ENCODE peak calls at places on chromosomes 7 and 10, in five cellular contexts. One of them, this sample, is unnamed.

GRCh38 chr7:139940866-139941265 is 111.8 kb downstream of the TBXAS1 start:
- DNase-seq in HEK293T: no peak
- DNase-seq in GM12878: no peak
- DNase-seq in NT2/D1: no peak
- DNase-seq in H1: no peak
- DNase-seq in this sample: no peak

GRCh38 chr10:84820596-84820995 is 492.2 kb downstream of the CCSER2 start:
- DNase-seq in HEK293T: no peak
- DNase-seq in GM12878: no peak
- DNase-seq in NT2/D1: no peak
- DNase-seq in H1: no peak
- DNase-seq in this sample: no peak

GRCh38 chr7:96397936-96398596 is 76.2 kb upstream of the SLC25A13 start:
- DNase-seq in HEK293T: no peak
- DNase-seq in GM12878: no peak
- DNase-seq in NT2/D1: no peak
- DNase-seq in H1: no peak
- DNase-seq in this sample: no peak

GRCh38 chr10:71338728-71339495 is 19.9 kb downstream of the SLC29A3 start:
- DNase-seq in HEK293T: no peak
- DNase-seq in GM12878: no peak
- DNase-seq in NT2/D1: no peak
- DNase-seq in H1: no peak
- DNase-seq in this sample: no peak

GRCh38 chr7:100705341-100705752 is 574 bp upstream of the POP7 start:
- DNase-seq in HEK293T: peak; percentile 87
- DNase-seq in GM12878: peak; percentile 36
- DNase-seq in NT2/D1: no peak
- DNase-seq in H1: peak; percentile 98
- DNase-seq in this sample: peak; percentile 58

GRCh38 chr7:64888901-64889685 is 14.0 kb upstream of the ZNF273 start:
- DNase-seq in HEK293T: no peak
- DNase-seq in GM12878: no peak
- DNase-seq in NT2/D1: no peak
- DNase-seq in H1: peak; percentile 62
- DNase-seq in this sample: no peak

GRCh38 chr7:13262929-13263530 is 575.6 kb downstream of the ARL4A start:
- DNase-seq in HEK293T: peak; percentile 12
- DNase-seq in GM12878: no peak
- DNase-seq in NT2/D1: peak; percentile 33
- DNase-seq in H1: no peak
- DNase-seq in this sample: peak; percentile 32

GRCh38 chr10:101838416-101838970 is 5.1 kb downstream of the KCNIP2 start:
- DNase-seq in HEK293T: no peak
- DNase-seq in GM12878: no peak
- DNase-seq in NT2/D1: no peak
- DNase-seq in H1: no peak
- DNase-seq in this sample: no peak

GRCh38 chr7:24820730-24821044 is 63.4 kb upstream of the GSDME start:
- DNase-seq in HEK293T: no peak
- DNase-seq in GM12878: no peak
- DNase-seq in NT2/D1: no peak
- DNase-seq in H1: no peak
- DNase-seq in this sample: peak; percentile 61

GRCh38 chr10:68856352-68856751 is 29.0 kb downstream of the STOX1 start:
- DNase-seq in HEK293T: no peak
- DNase-seq in GM12878: no peak
- DNase-seq in NT2/D1: no peak
- DNase-seq in H1: no peak
- DNase-seq in this sample: no peak

GRCh38 chr10:17386616-17387075 is 67.7 kb downstream of the ST8SIA6 start:
- DNase-seq in HEK293T: no peak
- DNase-seq in GM12878: no peak
- DNase-seq in NT2/D1: peak; percentile 89
- DNase-seq in H1: no peak
- DNase-seq in this sample: no peak

GRCh38 chr7:901388-902154 is 25.2 kb downstream of the GET4 start:
- DNase-seq in HEK293T: peak; percentile 100
- DNase-seq in GM12878: no peak
- DNase-seq in NT2/D1: peak; percentile 95
- DNase-seq in H1: peak; percentile 92
- DNase-seq in this sample: peak; percentile 85

GRCh38 chr7:33946094-33946699 is 40.9 kb downstream of the BMPER start:
- DNase-seq in HEK293T: no peak
- DNase-seq in GM12878: no peak
- DNase-seq in NT2/D1: no peak
- DNase-seq in H1: no peak
- DNase-seq in this sample: no peak
- TF ChIP-seq SUZ12 in HEK293T: no peak
- TF ChIP-seq SUZ12 in GM12878: no peak
- TF ChIP-seq SUZ12 in NT2/D1: no peak
- TF ChIP-seq SUZ12 in H1: no peak
- TF ChIP-seq SUZ12 in this sample: no peak

GRCh38 chr10:65325913-65326312 is 1599.9 kb upstream of the LRRTM3 start:
- DNase-seq in HEK293T: no peak
- DNase-seq in GM12878: no peak
- DNase-seq in NT2/D1: peak; percentile 67
- DNase-seq in H1: no peak
- DNase-seq in this sample: no peak

GRCh38 chr10:65319493-65319892 is 1606.3 kb upstream of the LRRTM3 start:
- DNase-seq in HEK293T: no peak
- DNase-seq in GM12878: no peak
- DNase-seq in NT2/D1: no peak
- DNase-seq in H1: no peak
- DNase-seq in this sample: no peak

GRCh38 chr10:65323802-65324201 is 1602.0 kb upstream of the LRRTM3 start:
- DNase-seq in HEK293T: no peak
- DNase-seq in GM12878: no peak
- DNase-seq in NT2/D1: no peak
- DNase-seq in H1: no peak
- DNase-seq in this sample: no peak

DNA sequence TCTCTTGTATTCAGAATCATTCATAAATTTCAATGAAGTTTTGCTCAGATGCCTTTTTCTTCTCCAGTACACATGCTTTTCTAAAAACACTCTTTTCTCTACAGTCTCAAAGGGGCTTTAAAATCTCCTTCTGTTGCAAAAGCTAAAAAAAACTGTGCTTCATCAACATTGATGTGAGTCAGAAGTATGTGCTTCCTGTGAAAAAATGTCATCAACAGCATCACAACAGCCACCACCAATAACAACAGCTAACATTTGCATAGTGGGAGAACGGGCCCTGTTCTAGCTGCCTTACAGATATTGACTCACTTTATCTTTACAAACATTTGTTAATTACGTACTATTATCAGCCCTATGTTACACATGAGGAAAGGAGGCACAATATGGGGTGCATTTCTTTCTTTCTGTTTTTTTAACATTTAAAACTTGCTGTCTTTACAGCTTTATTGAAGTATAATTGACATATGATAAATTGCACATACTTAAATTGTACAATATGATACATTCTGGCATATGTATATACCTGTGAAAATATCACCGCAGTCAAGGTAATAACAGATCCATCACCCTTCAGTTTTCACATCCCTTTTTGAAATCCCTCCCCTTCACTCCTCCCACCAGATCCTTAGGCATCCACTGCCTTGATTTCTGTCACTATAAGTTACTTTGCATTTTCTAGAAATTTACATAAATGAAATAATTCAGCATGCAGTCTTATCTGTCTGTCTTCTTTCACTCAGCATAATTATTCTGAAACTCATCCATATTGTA is 1605.4 kb upstream of the LRRTM3 start:
- DNase-seq in HEK293T: no peak
- DNase-seq in GM12878: no peak
- DNase-seq in NT2/D1: no peak
- DNase-seq in H1: no peak
- DNase-seq in this sample: no peak
- TF ChIP-seq SUZ12 in HEK293T: no peak
- TF ChIP-seq SUZ12 in GM12878: no peak
- TF ChIP-seq SUZ12 in NT2/D1: no peak
- TF ChIP-seq SUZ12 in H1: no peak
- TF ChIP-seq SUZ12 in this sample: no peak

GRCh38 chr7:129076886-129077285 is 22.0 kb upstream of the TNPO3 start:
- DNase-seq in HEK293T: no peak
- DNase-seq in GM12878: no peak
- DNase-seq in NT2/D1: no peak
- DNase-seq in H1: no peak
- DNase-seq in this sample: no peak
- TF ChIP-seq SUZ12 in HEK293T: no peak
- TF ChIP-seq SUZ12 in GM12878: no peak
- TF ChIP-seq SUZ12 in NT2/D1: no peak
- TF ChIP-seq SUZ12 in H1: no peak
- TF ChIP-seq SUZ12 in this sample: no peak

GRCh38 chr7:50367098-50367497 is 62.6 kb downstream of the IKZF1 start:
- DNase-seq in HEK293T: no peak
- DNase-seq in GM12878: no peak
- DNase-seq in NT2/D1: no peak
- DNase-seq in H1: no peak
- DNase-seq in this sample: no peak
- TF ChIP-seq SUZ12 in HEK293T: no peak
- TF ChIP-seq SUZ12 in GM12878: no peak
- TF ChIP-seq SUZ12 in NT2/D1: no peak
- TF ChIP-seq SUZ12 in H1: no peak
- TF ChIP-seq SUZ12 in this sample: no peak

This sample was measured in HepG2.